ENCODE peak calls at places on chromosomes 7 and 10, in seven cellular contexts. S is iPS DF 6.9; V is lung microvascular endothelial cell; C is astrocyte; X is GM18507; M is retina; B is activated CD4-positive, alpha-beta T cell treated with anti-CD3 and anti-CD28 coated beads for 48 hours. U is an unnamed sample.

GRCh38 chr7:95976369-95976768 is 204.0 kb downstream of the DYNC1I1 start:
- DNase-seq in V (no peak), S (no peak), B (no peak), C (no peak), M (no peak), X (no peak), U (no peak)

GRCh38 chr7:30380294-30380693 is 95.9 kb downstream of the ZNRF2 start:
- DNase-seq in C (no peak), B (no peak), M (no peak), X (no peak), V (no peak), S (no peak), U (no peak)

GRCh38 chr10:104689105-104689504 is 48.0 kb downstream of the SORCS3 start:
- DNase-seq in M (no peak), V (no peak), S (no peak), B (no peak), C (no peak), X (no peak), U (no peak)

GRCh38 chr7:83301416-83301815 is 138.7 kb upstream of the PCLO start:
- DNase-seq in V (peak), M (no peak), C (peak), B (no peak), X (no peak), S (no peak), U (no peak)

GRCh38 chr7:103131225-103131624 is 17.7 kb downstream of the NAPEPLD start:
- DNase-seq in V (no peak), X (no peak), B (no peak), S (no peak), M (no peak), C (no peak), U (no peak)

GRCh38 chr7:114703677-114704076 is 218.2 kb upstream of the MDFIC start:
- DNase-seq in V (peak), C (peak), M (no peak), X (no peak), B (peak), S (no peak), U (no peak)

GRCh38 chr7:47576031-47576908 is 5.6 kb downstream of the TNS3 start:
- DNase-seq in M (no peak), X (no peak), C (peak), V (no peak), B (no peak), S (no peak), U (peak)

GRCh38 chr10:14617850-14618249 is 156.8 kb downstream of the FAM107B start:
- DNase-seq in V (no peak), M (no peak), X (no peak), S (no peak), B (no peak), C (peak), U (no peak)

GRCh38 chr7:131238260-131238940 is 89.3 kb upstream of the MKLN1 start:
- DNase-seq in M (no peak), X (no peak), C (peak), V (no peak), S (no peak), B (no peak), U (no peak)

GRCh38 chr7:22572937-22573336 is 72.9 kb upstream of the STEAP1B start:
- DNase-seq in V (no peak), C (peak), X (no peak), S (no peak), M (no peak), B (no peak), U (peak)

GRCh38 chr10:133442967-133443924 is 10.5 kb upstream of the SCART1 start:
- DNase-seq in B (no peak), V (no peak), C (no peak), S (no peak), M (no peak), X (no peak), U (no peak)

GRCh38 chr10:59176241-59177030 is at the start of gene PHYHIPL:
- DNase-seq in V (no peak), M (peak), B (peak), S (no peak), C (no peak), X (no peak), U (peak)

GRCh38 chr7:1675036-1675671 is 5.1 kb downstream of the ELFN1 start:
- DNase-seq in V (no peak), X (no peak), C (no peak), B (no peak), M (no peak), S (no peak), U (no peak)

GRCh38 chr10:101995451-101996063 is 60.4 kb downstream of the ARMH3 start:
- DNase-seq in S (no peak), M (no peak), X (no peak), V (peak), C (peak), B (no peak), U (no peak)

GRCh38 chr7:35454575-35455385 is 200.9 kb upstream of the TBX20 start:
- DNase-seq in B (no peak), V (no peak), C (no peak), M (peak), S (no peak), X (no peak), U (no peak)

GRCh38 chr7:30740417-30741181 is 11.3 kb upstream of the INMT start:
- DNase-seq in B (peak), X (peak), C (peak), V (peak), M (peak), S (peak), U (peak)

GRCh38 chr7:27103489-27104226 is 1.2 kb upstream of the HOXA2 start:
- DNase-seq in X (no peak), V (peak), S (no peak), M (peak), C (peak), B (no peak), U (no peak)

U was measured in Caco-2.